ENCODE peak calls at places on chromosomes 4 and X, in nine cellular contexts. X is stomach, S is cardiac muscle cell, J is fibroblast of lung, M is lower lobe of right lung, P is pancreas, B is lung, Y is upper lobe of right lung, K is endothelial cell of umbilical vein. O is an unnamed sample.
A peak's percentile ranks its signal among the peaks of the same experiment; 100 is the strongest.

GRCh38 chrX:19670854-19671620 is 155.7 kb upstream of the MAP3K15 start:
- DNase-seq in X (no peak), S (peak; percentile 80), J (peak; percentile 84), M (no peak), P (no peak), B (no peak), Y (no peak), K (peak; percentile 48), O (peak; percentile 60)

GRCh38 chrX:45845142-45845541 is 644.5 kb upstream of the DIPK2B start:
- DNase-seq in X (no peak), S (no peak), J (no peak), M (no peak), P (no peak), B (no peak), Y (no peak), K (no peak), O (no peak)

GRCh38 chrX:351736-352135 is 33.1 kb upstream of the GTPBP6 start:
- DNase-seq in X (no peak), S (no peak), J (no peak), M (no peak), P (no peak), B (no peak), Y (peak; percentile 17), K (no peak), O (no peak)

GRCh38 chr4:126938023-126938422 is 694.7 kb upstream of the INTU start:
- DNase-seq in X (no peak), S (no peak), J (peak; percentile 43), M (no peak), P (no peak), B (no peak), Y (no peak), K (no peak), O (no peak)

GRCh38 chrX:68895339-68896250 is 66.8 kb downstream of the EFNB1 start:
- DNase-seq in X (peak; percentile 59), S (peak; percentile 66), J (peak; percentile 74), M (peak; percentile 51), P (no peak), B (no peak), Y (no peak), K (peak; percentile 81), O (no peak)

GRCh38 chr4:46124773-46125172 is 919 bp upstream of the GABRG1 start:
- DNase-seq in X (no peak), S (no peak), J (no peak), M (peak; percentile 30), P (peak; percentile 17), B (no peak), Y (peak; percentile 22), K (no peak), O (no peak)

GRCh38 chr4:101199507-101200285 is 147.6 kb downstream of the PPP3CA start:
- DNase-seq in X (no peak), S (no peak), J (peak; percentile 84), M (no peak), P (no peak), B (no peak), Y (no peak), K (peak; percentile 47), O (peak; percentile 28)

GRCh38 chr4:39045791-39046221 is 13.6 kb upstream of the TMEM156 start:
- DNase-seq in X (no peak), S (peak; percentile 47), J (no peak), M (no peak), P (no peak), B (no peak), Y (no peak), K (peak; percentile 49), O (peak; percentile 42)

DNA sequence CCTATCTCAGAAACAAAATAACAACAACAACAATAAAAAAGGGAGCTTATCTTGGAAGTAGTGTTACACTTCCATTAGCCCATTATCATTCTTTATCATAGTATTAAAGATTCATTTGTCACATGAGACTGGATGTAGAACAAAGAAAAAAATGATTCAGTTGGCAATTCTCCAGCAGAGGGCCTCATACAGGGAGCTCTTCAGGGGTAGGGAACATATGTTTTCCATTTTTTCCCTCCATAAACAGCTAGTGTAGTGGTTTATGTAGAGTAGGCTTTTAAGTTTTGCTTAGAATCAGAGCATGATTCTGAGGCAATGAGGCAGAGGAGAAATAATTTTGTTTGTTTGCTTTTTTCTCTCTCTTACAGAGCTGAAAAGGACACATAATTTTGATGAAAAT is 5.8 kb downstream of the CPE start:
- DNase-seq in X (no peak), S (peak; percentile 51), J (peak; percentile 56), M (no peak), P (no peak), B (no peak), Y (no peak), K (peak; percentile 18), O (no peak)
- TF ChIP-seq CTCF in X (no peak), S (no peak), J (no peak), M (no peak), P (no peak), B (no peak), Y (no peak), K (no peak), O (peak; percentile 25)

GRCh38 chrX:13692771-13693231 is 3.9 kb downstream of the RAB9A start:
- DNase-seq in X (no peak), S (no peak), J (peak; percentile 66), M (no peak), P (no peak), B (no peak), Y (no peak), K (no peak), O (no peak)
- H3K4me3 ChIP-seq in X (no peak overlapping the region), S (no peak overlapping the region), J (no peak overlapping the region), M (no peak overlapping the region), P (no peak overlapping the region), B (no peak overlapping the region), Y (no peak overlapping the region), K (no peak overlapping the region), O (no peak overlapping the region)

GRCh38 chrX:115616943-115617563 is 56.1 kb downstream of the PLS3 start:
- DNase-seq in X (no peak), S (peak; percentile 30), J (peak; percentile 91), M (no peak), P (no peak), B (no peak), Y (no peak), K (peak; percentile 49), O (peak; percentile 76)
- H3K27ac ChIP-seq in X (no peak overlapping the region), S (peak overlapping the region; percentile 100), J (no peak overlapping the region), M (peak overlapping the region; percentile 6), P (no peak overlapping the region), B (peak overlapping the region; percentile 64), Y (no peak overlapping the region), K (no peak overlapping the region), O (peak overlapping the region; percentile 73)

GRCh38 chr4:48943387-48943786 is 36.8 kb upstream of the OCIAD2 start:
- DNase-seq in X (no peak), S (no peak), J (no peak), M (no peak), P (no peak), B (no peak), Y (no peak), K (no peak), O (no peak)
- TF ChIP-seq CTCF in X (no peak), S (no peak), J (no peak), M (no peak), P (no peak), B (no peak), Y (no peak), K (peak; percentile 8), O (peak; percentile 56)

DNA sequence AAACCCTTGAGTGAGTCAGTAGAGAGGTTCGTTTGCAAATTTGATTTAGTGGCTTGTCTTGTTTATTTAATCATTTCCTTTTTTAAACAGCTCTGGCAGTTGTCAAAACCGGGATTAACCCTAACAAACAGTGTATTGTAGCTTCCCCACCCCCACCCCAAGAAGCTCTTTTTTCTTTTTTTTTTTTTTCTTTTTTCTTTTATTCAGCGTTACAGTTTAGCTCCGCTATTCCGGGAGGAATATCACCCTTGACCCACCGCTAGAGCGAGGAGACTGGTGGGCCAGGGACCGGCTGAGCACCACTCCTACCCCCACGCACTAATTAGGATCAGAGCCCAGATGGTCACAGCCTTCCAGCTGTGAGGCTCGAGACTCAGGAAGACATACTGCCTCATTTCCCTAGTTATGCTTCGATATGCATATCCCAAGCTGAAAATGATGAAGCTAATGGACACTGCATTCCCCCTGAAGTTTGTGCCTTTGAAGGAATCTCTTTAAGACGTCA is 2.0 kb downstream of the PARM1 start:
- DNase-seq in X (no peak), S (no peak), J (no peak), M (no peak), P (no peak), B (no peak), Y (no peak), K (no peak), O (no peak)
- H3K4me3 ChIP-seq in X (peak overlapping the region; percentile 73), S (peak overlapping the region; percentile 67), J (no peak overlapping the region), M (peak overlapping the region; percentile 59), P (peak overlapping the region; percentile 38), B (no peak overlapping the region), Y (peak overlapping the region; percentile 65), K (no peak overlapping the region), O (no peak overlapping the region)

GRCh38 chr4:82044141-82044993 is 329.4 kb downstream of the HNRNPD start:
- DNase-seq in X (peak; percentile 66), S (peak; percentile 84), J (peak; percentile 41), M (peak; percentile 81), P (peak; percentile 92), B (peak; percentile 67), Y (peak; percentile 90), K (no peak), O (peak; percentile 19)
- H3K27ac ChIP-seq in X (no peak overlapping the region), S (no peak overlapping the region), J (no peak overlapping the region), M (no peak overlapping the region), P (no peak overlapping the region), B (no peak overlapping the region), Y (no peak overlapping the region), K (no peak overlapping the region), O (no peak overlapping the region)

DNA sequence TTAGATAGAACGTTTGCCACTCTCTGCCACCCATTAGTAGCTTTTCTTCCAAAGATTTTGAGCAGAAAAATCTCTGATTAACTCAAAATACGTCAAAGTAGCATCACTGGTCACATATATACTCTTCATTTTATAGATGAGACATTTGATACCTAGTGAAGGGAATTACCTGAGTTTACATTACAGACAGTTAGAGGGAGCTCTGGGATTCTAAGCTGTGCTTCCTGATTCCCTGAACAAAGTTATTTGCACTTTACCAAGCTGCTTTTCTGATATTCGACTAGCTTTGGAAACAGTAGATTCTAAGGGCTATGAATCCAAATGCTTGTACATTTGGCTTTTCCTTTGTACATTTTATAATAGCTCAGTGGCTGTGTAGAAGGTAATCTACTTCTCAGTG is 1602.1 kb downstream of the STIM2 start:
- DNase-seq in X (no peak), S (peak; percentile 5), J (no peak), M (no peak), P (no peak), B (no peak), Y (no peak), K (no peak), O (no peak)
- TF ChIP-seq CTCF in X (no peak), S (no peak), J (no peak), M (no peak), P (no peak), B (no peak), Y (no peak), K (no peak), O (no peak)

O was measured in brain microvascular endothelial cell.